ENCODE peak calls at places on chromosomes 13 and 19, in six cellular contexts. One of them, this sample, is unnamed.

GRCh38 chr13:68304287-68304893 is 1074.3 kb upstream of the PCDH9 start:
- DNase-seq in psoas muscle: no peak
- DNase-seq in Peyer's patch: no peak
- DNase-seq in lower lobe of right lung: no peak
- DNase-seq in heart left ventricle: no peak
- DNase-seq in tibial nerve: no peak
- DNase-seq in this sample: no peak

GRCh38 chr19:28560786-28561185 is 652.2 kb downstream of the UQCRFS1 start:
- DNase-seq in psoas muscle: no peak
- DNase-seq in Peyer's patch: no peak
- DNase-seq in lower lobe of right lung: no peak
- DNase-seq in heart left ventricle: no peak
- DNase-seq in tibial nerve: no peak
- DNase-seq in this sample: no peak

GRCh38 chr13:23067129-23067528 is 113.7 kb upstream of the SGCG start:
- DNase-seq in psoas muscle: no peak
- DNase-seq in Peyer's patch: no peak
- DNase-seq in lower lobe of right lung: no peak
- DNase-seq in heart left ventricle: no peak
- DNase-seq in tibial nerve: no peak
- DNase-seq in this sample: no peak

GRCh38 chr13:42345367-42345766 is 73.4 kb downstream of the AKAP11 start:
- DNase-seq in psoas muscle: no peak
- DNase-seq in Peyer's patch: no peak
- DNase-seq in lower lobe of right lung: no peak
- DNase-seq in heart left ventricle: no peak
- DNase-seq in tibial nerve: no peak
- DNase-seq in this sample: no peak

GRCh38 chr13:83810136-83810535 is 72.1 kb downstream of the SLITRK1 start:
- DNase-seq in psoas muscle: no peak
- DNase-seq in Peyer's patch: no peak
- DNase-seq in lower lobe of right lung: no peak
- DNase-seq in heart left ventricle: no peak
- DNase-seq in tibial nerve: no peak
- DNase-seq in this sample: no peak

GRCh38 chr13:102286326-102286725 is 115.5 kb downstream of the FGF14 start:
- DNase-seq in psoas muscle: no peak
- DNase-seq in Peyer's patch: no peak
- DNase-seq in lower lobe of right lung: no peak
- DNase-seq in heart left ventricle: no peak
- DNase-seq in tibial nerve: no peak
- DNase-seq in this sample: no peak

GRCh38 chr13:56893843-56894242 is 246.9 kb upstream of the PRR20A start:
- DNase-seq in psoas muscle: no peak
- DNase-seq in Peyer's patch: no peak
- DNase-seq in lower lobe of right lung: no peak
- DNase-seq in heart left ventricle: no peak
- DNase-seq in tibial nerve: no peak
- DNase-seq in this sample: no peak

GRCh38 chr13:114010401-114011101 is 36.7 kb upstream of the C13orf46 start:
- DNase-seq in psoas muscle: peak; percentile 15
- DNase-seq in Peyer's patch: no peak
- DNase-seq in lower lobe of right lung: peak; percentile 42
- DNase-seq in heart left ventricle: no peak
- DNase-seq in tibial nerve: no peak
- DNase-seq in this sample: peak; percentile 63

GRCh38 chr19:19657397-19657783 is 6.1 kb downstream of the ATP13A1 start:
- DNase-seq in psoas muscle: no peak
- DNase-seq in Peyer's patch: no peak
- DNase-seq in lower lobe of right lung: no peak
- DNase-seq in heart left ventricle: no peak
- DNase-seq in tibial nerve: no peak
- DNase-seq in this sample: peak; percentile 58

GRCh38 chr13:111213964-111214726 is 99.0 kb downstream of the ARHGEF7 start:
- DNase-seq in psoas muscle: no peak
- DNase-seq in Peyer's patch: peak; percentile 44
- DNase-seq in lower lobe of right lung: peak; percentile 55
- DNase-seq in heart left ventricle: no peak
- DNase-seq in tibial nerve: peak; percentile 40
- DNase-seq in this sample: no peak

GRCh38 chr13:74346960-74347359 is 212.8 kb upstream of the KLF12 start:
- DNase-seq in psoas muscle: no peak
- DNase-seq in Peyer's patch: no peak
- DNase-seq in lower lobe of right lung: no peak
- DNase-seq in heart left ventricle: no peak
- DNase-seq in tibial nerve: no peak
- DNase-seq in this sample: no peak

DNA sequence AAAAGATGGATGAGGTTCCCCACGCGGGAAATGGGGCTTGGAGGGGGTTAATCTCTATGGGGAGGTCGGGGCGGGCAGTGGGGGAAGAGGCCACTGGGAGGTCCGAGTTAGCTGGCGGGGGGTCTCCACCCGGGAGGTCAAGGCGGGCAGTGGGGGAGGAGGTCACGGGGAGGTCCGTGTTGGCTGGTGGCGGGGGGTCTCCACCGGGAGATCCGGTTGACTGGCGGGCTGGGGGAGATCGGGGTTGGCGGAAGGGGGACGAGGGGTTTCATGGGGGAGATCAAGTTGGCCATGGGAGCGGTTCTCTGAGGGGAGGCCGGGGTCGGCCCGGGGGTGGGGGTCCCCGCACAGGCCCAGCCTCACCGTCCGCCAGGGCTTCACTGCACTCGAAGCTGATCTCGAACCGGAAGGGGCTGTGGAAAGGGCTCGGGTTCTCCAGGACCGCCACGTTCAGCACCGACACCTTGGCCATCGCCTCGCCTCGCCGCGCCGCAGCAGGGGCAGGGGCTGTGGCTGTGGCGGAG is 342 bp downstream of the ASF1B start:
- DNase-seq in psoas muscle: no peak
- DNase-seq in Peyer's patch: no peak
- DNase-seq in lower lobe of right lung: no peak
- DNase-seq in heart left ventricle: no peak
- DNase-seq in tibial nerve: no peak
- DNase-seq in this sample: peak; percentile 69
- H3K27ac ChIP-seq in psoas muscle: peak overlapping the region; percentile 98
- H3K27ac ChIP-seq in Peyer's patch: peak overlapping the region; percentile 37
- H3K27ac ChIP-seq in lower lobe of right lung: peak overlapping the region; percentile 44
- H3K27ac ChIP-seq in heart left ventricle: no peak overlapping the region
- H3K27ac ChIP-seq in tibial nerve: peak overlapping the region; percentile 73
- H3K27ac ChIP-seq in this sample: no peak overlapping the region

GRCh38 chr19:40282209-40282580 is 3.0 kb downstream of the AKT2 start:
- DNase-seq in psoas muscle: no peak
- DNase-seq in Peyer's patch: no peak
- DNase-seq in lower lobe of right lung: no peak
- DNase-seq in heart left ventricle: no peak
- DNase-seq in tibial nerve: no peak
- DNase-seq in this sample: no peak

GRCh38 chr19:40284501-40285352 is at the start of gene AKT2:
- DNase-seq in psoas muscle: peak; percentile 76
- DNase-seq in Peyer's patch: peak; percentile 63
- DNase-seq in lower lobe of right lung: no peak
- DNase-seq in heart left ventricle: peak; percentile 75
- DNase-seq in tibial nerve: peak; percentile 18
- DNase-seq in this sample: peak; percentile 90

GRCh38 chr19:40282920-40283319 is 2.2 kb downstream of the AKT2 start:
- DNase-seq in psoas muscle: no peak
- DNase-seq in Peyer's patch: no peak
- DNase-seq in lower lobe of right lung: no peak
- DNase-seq in heart left ventricle: no peak
- DNase-seq in tibial nerve: no peak
- DNase-seq in this sample: peak; percentile 24

GRCh38 chr19:40284251-40284500 is 969 bp downstream of the AKT2 start:
- DNase-seq in psoas muscle: no peak
- DNase-seq in Peyer's patch: no peak
- DNase-seq in lower lobe of right lung: no peak
- DNase-seq in heart left ventricle: no peak
- DNase-seq in tibial nerve: no peak
- DNase-seq in this sample: no peak

GRCh38 chr19:40283414-40284250 is 1.5 kb downstream of the AKT2 start:
- DNase-seq in psoas muscle: no peak
- DNase-seq in Peyer's patch: no peak
- DNase-seq in lower lobe of right lung: peak; percentile 41
- DNase-seq in heart left ventricle: no peak
- DNase-seq in tibial nerve: no peak
- DNase-seq in this sample: peak; percentile 31
- H3K4me3 ChIP-seq in psoas muscle: peak overlapping the region; percentile 87
- H3K4me3 ChIP-seq in Peyer's patch: peak overlapping the region; percentile 97
- H3K4me3 ChIP-seq in lower lobe of right lung: peak overlapping the region; percentile 88
- H3K4me3 ChIP-seq in heart left ventricle: peak overlapping the region; percentile 77
- H3K4me3 ChIP-seq in tibial nerve: peak overlapping the region; percentile 79
- H3K4me3 ChIP-seq in this sample: peak overlapping the region; percentile 92

DNA sequence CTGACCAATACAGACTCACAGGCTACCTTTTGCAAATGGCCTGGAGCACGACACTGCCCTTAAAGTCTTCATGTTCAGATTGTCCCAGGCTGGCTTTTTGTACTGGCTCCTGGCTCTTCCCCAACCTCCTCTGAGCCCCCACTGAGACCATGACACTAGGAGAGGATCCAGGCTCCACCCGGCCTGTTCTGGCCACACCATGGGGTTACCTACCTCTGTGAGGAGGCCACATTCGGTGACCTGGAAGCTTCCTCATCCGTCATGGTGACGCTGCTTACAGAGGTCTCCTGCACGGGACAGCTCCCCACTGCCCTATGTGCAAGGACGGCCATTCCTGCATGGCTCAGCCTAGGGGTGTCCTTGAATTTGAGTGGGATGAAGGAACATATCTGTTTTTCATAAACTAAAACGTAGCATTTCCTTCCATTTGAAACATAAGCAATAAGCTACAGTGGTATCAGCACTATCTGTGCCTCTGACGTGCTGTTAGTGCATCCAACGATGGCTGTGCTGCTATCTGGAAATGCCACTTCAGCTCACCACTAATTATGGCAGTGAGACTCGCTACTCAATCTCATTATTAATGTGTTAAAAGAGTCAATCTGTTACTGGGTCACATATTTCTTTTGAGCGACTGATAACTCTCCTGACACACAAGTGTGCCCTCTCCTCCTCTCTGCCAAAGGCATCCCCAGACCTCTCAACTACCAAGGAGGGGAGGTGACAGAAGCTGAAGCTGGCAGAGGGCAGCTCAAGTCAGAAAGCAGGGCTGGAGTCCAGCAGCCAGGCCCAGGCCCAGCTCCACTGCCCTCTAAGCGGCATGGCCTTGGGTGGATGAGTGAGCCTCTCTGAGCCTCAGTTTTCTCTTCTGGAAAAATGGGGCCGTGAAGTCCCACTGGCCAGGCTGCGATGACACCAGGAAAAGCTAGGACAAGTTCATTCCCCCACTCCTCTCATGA is 29.6 kb downstream of the ELL start:
- DNase-seq in psoas muscle: no peak
- DNase-seq in Peyer's patch: no peak
- DNase-seq in lower lobe of right lung: no peak
- DNase-seq in heart left ventricle: no peak
- DNase-seq in tibial nerve: no peak
- DNase-seq in this sample: peak; percentile 81
- H3K4me1 ChIP-seq in psoas muscle: peaks cover 88% of the 10 kb centered on the region
- H3K4me1 ChIP-seq in Peyer's patch: peaks cover 4% of the 10 kb centered on the region
- H3K4me1 ChIP-seq in lower lobe of right lung: peaks cover 70% of the 10 kb centered on the region
- H3K4me1 ChIP-seq in heart left ventricle: peaks cover 77% of the 10 kb centered on the region
- H3K4me1 ChIP-seq in tibial nerve: peaks cover 47% of the 10 kb centered on the region
- H3K4me1 ChIP-seq in this sample: peaks cover 41% of the 10 kb centered on the region

GRCh38 chr19:51690359-51691121 is 2.6 kb upstream of the SPACA6 start:
- DNase-seq in psoas muscle: peak; percentile 69
- DNase-seq in Peyer's patch: peak; percentile 35
- DNase-seq in lower lobe of right lung: peak; percentile 63
- DNase-seq in heart left ventricle: peak; percentile 80
- DNase-seq in tibial nerve: peak; percentile 48
- DNase-seq in this sample: peak; percentile 89

GRCh38 chr19:51691122-51692064 is 1.7 kb upstream of the SPACA6 start:
- DNase-seq in psoas muscle: no peak
- DNase-seq in Peyer's patch: no peak
- DNase-seq in lower lobe of right lung: no peak
- DNase-seq in heart left ventricle: no peak
- DNase-seq in tibial nerve: no peak
- DNase-seq in this sample: peak; percentile 58

GRCh38 chr19:51688665-51689571 is 4.2 kb upstream of the SPACA6 start:
- DNase-seq in psoas muscle: peak; percentile 92
- DNase-seq in Peyer's patch: peak; percentile 31
- DNase-seq in lower lobe of right lung: peak; percentile 88
- DNase-seq in heart left ventricle: peak; percentile 94
- DNase-seq in tibial nerve: peak; percentile 90
- DNase-seq in this sample: peak; percentile 96

GRCh38 chr19:51687791-51688664 is 5.1 kb upstream of the SPACA6 start:
- DNase-seq in psoas muscle: peak; percentile 72
- DNase-seq in Peyer's patch: no peak
- DNase-seq in lower lobe of right lung: peak; percentile 59
- DNase-seq in heart left ventricle: peak; percentile 70
- DNase-seq in tibial nerve: peak; percentile 63
- DNase-seq in this sample: peak; percentile 89

DNA sequence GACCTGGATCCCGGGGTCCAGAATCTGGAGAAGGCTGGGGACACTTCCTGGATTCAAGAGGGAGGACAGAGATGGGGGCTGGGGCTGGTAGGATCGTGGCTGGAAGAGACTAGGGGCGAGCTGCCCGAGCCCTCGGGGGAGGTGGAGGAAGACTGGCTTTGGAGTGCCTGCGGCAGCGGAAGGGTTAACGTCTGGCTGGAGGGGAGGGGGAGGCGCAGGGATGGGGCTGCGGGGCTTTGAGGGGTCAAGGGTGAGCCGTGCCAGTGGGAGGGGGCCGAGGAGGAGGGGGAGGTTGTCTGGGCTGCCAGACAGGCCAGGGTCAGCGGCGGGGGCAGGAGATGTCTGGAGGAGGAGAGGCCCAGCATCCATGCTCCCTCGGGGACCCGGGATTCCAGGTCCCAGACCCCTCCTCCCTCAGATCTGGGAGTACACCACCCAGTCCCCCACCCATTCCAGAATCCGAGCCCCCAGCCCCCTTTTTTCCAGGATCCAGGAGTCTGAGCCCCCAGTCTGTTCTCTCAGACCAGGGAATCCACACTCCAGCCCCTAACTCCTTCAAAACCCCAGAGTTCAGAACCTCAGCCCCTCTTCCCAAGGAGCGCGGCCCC is 3.3 kb upstream of the SPACA6 start:
- DNase-seq in psoas muscle: peak; percentile 52
- DNase-seq in Peyer's patch: no peak
- DNase-seq in lower lobe of right lung: peak; percentile 55
- DNase-seq in heart left ventricle: peak; percentile 61
- DNase-seq in tibial nerve: peak; percentile 27
- DNase-seq in this sample: peak; percentile 80
- H3K27ac ChIP-seq in psoas muscle: peak overlapping the region; percentile 79
- H3K27ac ChIP-seq in Peyer's patch: peak overlapping the region; percentile 95
- H3K27ac ChIP-seq in lower lobe of right lung: peak overlapping the region; percentile 84
- H3K27ac ChIP-seq in heart left ventricle: peak overlapping the region; percentile 99
- H3K27ac ChIP-seq in tibial nerve: peak overlapping the region; percentile 95
- H3K27ac ChIP-seq in this sample: peak overlapping the region; percentile 90